ENCODE peak calls at places on chromosomes 12 and 14, in four cellular contexts. D, V, L and H are unnamed samples.

GRCh38 chr12:132490481-132491348 is 764 bp downstream of the FBRSL1 start:
- DNase-seq in L (no peak), D (no peak), V (no peak), H (no peak)

GRCh38 chr12:47184813-47185212 is 105.1 kb upstream of the AMIGO2 start:
- DNase-seq in D (no peak), V (no peak), L (peak), H (no peak)

GRCh38 chr12:74145328-74145727 is 392.3 kb upstream of the ATXN7L3B start:
- DNase-seq in D (no peak), L (no peak), V (no peak), H (no peak)

GRCh38 chr12:120748242-120748641 is 22.6 kb downstream of the ACADS start:
- DNase-seq in D (no peak), V (no peak), L (no peak), H (no peak)

GRCh38 chr12:106086696-106087095 is 52.1 kb downstream of the NUAK1 start:
- DNase-seq in L (no peak), V (no peak), D (no peak), H (no peak)

GRCh38 chr14:43019826-43020225 is 1413.2 kb downstream of the LRFN5 start:
- DNase-seq in D (no peak), L (no peak), V (no peak), H (no peak)

GRCh38 chr12:39032034-39032433 is 126.6 kb upstream of the CPNE8 start:
- DNase-seq in V (no peak), D (no peak), L (no peak), H (no peak)

GRCh38 chr14:56150645-56151345 is 32.6 kb downstream of the PELI2 start:
- DNase-seq in L (no peak), V (no peak), D (no peak), H (no peak)

GRCh38 chr12:120132863-120133385 is 16.4 kb upstream of the RAB35 start:
- DNase-seq in L (no peak), V (peak), D (no peak), H (no peak)

GRCh38 chr14:55938249-55938791 is 179.9 kb upstream of the PELI2 start:
- DNase-seq in L (no peak), D (no peak), V (no peak), H (no peak)

GRCh38 chr12:56385873-56386272 is 23.2 kb upstream of the APOF start:
- DNase-seq in V (no peak), D (no peak), L (peak), H (no peak)

GRCh38 chr14:106039400-106039799 is 513.0 kb downstream of the TMEM121 start:
- DNase-seq in L (peak), D (no peak), V (no peak), H (no peak)

GRCh38 chr14:61140872-61141271 is 140.3 kb downstream of the TMEM30B start:
- DNase-seq in V (no peak), D (no peak), L (no peak), H (no peak)